ENCODE peak calls at places on chromosomes 11 and 22, in six cellular contexts. X is LHCN-M2; T is fibroblast of the aortic adventitia; H is mesothelial cell of epicardium; U is activated T-cell treated with anti-CD3 and anti-CD28 coated beads for 1 hour; Y is naive thymus-derived CD8-positive, alpha-beta T cell. L is an unnamed sample.

GRCh38 chr11:67410984-67411784 is 4.3 kb upstream of the CARNS1 start:
- DNase-seq in H (no peak), Y (no peak), U (no peak), T (no peak), X (no peak), L (no peak)

GRCh38 chr11:73310076-73310475 is 2.0 kb downstream of the ARHGEF17 start:
- DNase-seq in H (no peak), Y (no peak), T (no peak), U (no peak), X (no peak), L (no peak)

GRCh38 chr11:2139691-2140337 is 625 bp upstream of the IGF2 start:
- DNase-seq in Y (no peak), H (peak), T (no peak), X (no peak), U (no peak), L (no peak)

GRCh38 chr11:61955416-61956135 is 5.4 kb downstream of the BEST1 start:
- DNase-seq in H (no peak), U (no peak), Y (peak), T (no peak), X (no peak), L (peak)

GRCh38 chr11:63841554-63841953 is 2.6 kb downstream of the MARK2 start:
- DNase-seq in H (peak), X (peak), U (no peak), T (peak), Y (peak), L (peak)

GRCh38 chr11:75639752-75640151 is 29.1 kb downstream of the MAP6 start:
- DNase-seq in H (peak), U (no peak), Y (no peak), X (peak), T (peak), L (peak)

GRCh38 chr11:78647986-78648875 is 73.6 kb upstream of the NARS2 start:
- DNase-seq in X (no peak), T (no peak), H (no peak), U (no peak), Y (no peak), L (peak)

GRCh38 chr22:27632451-27633295 is 168.9 kb downstream of the MN1 start:
- DNase-seq in H (peak), X (no peak), U (no peak), Y (no peak), T (no peak), L (no peak)

GRCh38 chr22:28183078-28183870 is 264.2 kb upstream of the PITPNB start:
- DNase-seq in T (no peak), X (no peak), Y (no peak), H (no peak), U (no peak), L (no peak)

GRCh38 chr22:36467946-36468345 is 13.5 kb downstream of the TXN2 start:
- DNase-seq in X (peak), T (peak), U (no peak), Y (no peak), H (no peak), L (peak)

GRCh38 chr22:37905534-37906363 is at the start of gene MICALL1:
- DNase-seq in U (peak), H (peak), Y (peak), T (peak), X (peak), L (peak)

GRCh38 chr11:101686514-101686913 is 102.7 kb upstream of the TRPC6 start:
- DNase-seq in U (no peak), T (no peak), H (peak), Y (no peak), X (peak), L (no peak)

GRCh38 chr11:111531687-111532364 is 8.7 kb upstream of the LAYN start:
- DNase-seq in H (no peak), X (peak), U (no peak), Y (peak), T (peak), L (peak)

GRCh38 chr22:23670378-23671295 is 20.2 kb upstream of the RGL4 start:
- DNase-seq in H (no peak), T (no peak), X (no peak), U (no peak), Y (no peak), L (no peak)

GRCh38 chr22:20438066-20438677 is 547 bp upstream of the SCARF2 start:
- DNase-seq in T (peak), Y (no peak), X (no peak), H (no peak), U (no peak), L (peak)

GRCh38 chr11:96337541-96338530 is 5.2 kb downstream of the MAML2 start:
- DNase-seq in H (no peak), U (peak), X (no peak), Y (peak), T (peak), L (peak)

GRCh38 chr11:128908391-128909246 is 17.5 kb downstream of the KCNJ5 start:
- DNase-seq in Y (no peak), X (peak), U (no peak), H (no peak), T (peak), L (peak)

GRCh38 chr11:9017773-9018172 is 14.0 kb upstream of the NRIP3 start:
- DNase-seq in U (no peak), H (no peak), Y (no peak), X (peak), T (peak), L (peak)

GRCh38 chr11:128195057-128195751 is 392.2 kb downstream of the ETS1 start:
- DNase-seq in X (no peak), T (no peak), U (peak), H (no peak), Y (peak), L (no peak)

GRCh38 chr11:133712235-133712634 is 133.1 kb downstream of the SPATA19 start:
- DNase-seq in U (no peak), X (no peak), H (no peak), T (no peak), Y (no peak), L (no peak)

GRCh38 chr22:49358041-49358440 is 469.6 kb downstream of the BRD1 start:
- DNase-seq in X (no peak), T (no peak), Y (no peak), H (no peak), U (no peak), L (no peak)

GRCh38 chr11:34770111-34770510 is 146.1 kb downstream of the APIP start:
- DNase-seq in Y (no peak), U (no peak), H (no peak), T (no peak), X (no peak), L (no peak)

GRCh38 chr11:118427707-118428106 is 8.6 kb upstream of the KMT2A start:
- DNase-seq in T (no peak), X (no peak), U (no peak), H (no peak), Y (no peak), L (no peak)

GRCh38 chr22:49971232-49972162 is 10.9 kb downstream of the PIM3 start:
- DNase-seq in H (peak), X (peak), Y (no peak), U (no peak), T (peak), L (peak)

GRCh38 chr11:45470151-45471001 is 184.2 kb upstream of the SYT13 start:
- DNase-seq in T (peak), Y (no peak), H (no peak), X (peak), U (no peak), L (peak)

GRCh38 chr11:47154738-47155570 is 21.7 kb downstream of the ARFGAP2 start:
- DNase-seq in H (no peak), Y (peak), U (no peak), T (no peak), X (no peak), L (no peak)

GRCh38 chr22:36981247-36981775 is 37.9 kb downstream of the TST start:
- DNase-seq in H (no peak), X (no peak), T (no peak), Y (no peak), U (no peak), L (no peak)

GRCh38 chr11:103274025-103274424 is 164.8 kb downstream of the DYNC2H1 start:
- DNase-seq in Y (no peak), H (no peak), X (no peak), T (no peak), U (no peak), L (no peak)

GRCh38 chr22:31839986-31840385 is 86.2 kb downstream of the DEPDC5 start:
- DNase-seq in H (no peak), U (no peak), X (no peak), T (no peak), Y (no peak), L (no peak)

GRCh38 chr22:50242406-50242949 is 2.3 kb downstream of the TUBGCP6 start:
- DNase-seq in H (no peak), U (no peak), Y (no peak), X (no peak), T (peak), L (no peak)

GRCh38 chr11:39809833-39810232 is 1649.6 kb downstream of the LRRC4C start:
- DNase-seq in U (no peak), X (no peak), Y (no peak), H (no peak), T (no peak), L (no peak)

GRCh38 chr11:9821008-9821752 is 157.3 kb downstream of the SWAP70 start:
- DNase-seq in U (no peak), Y (no peak), T (no peak), H (no peak), X (no peak), L (no peak)

GRCh38 chr22:40407831-40408717 is 37.7 kb downstream of the SGSM3 start:
- DNase-seq in X (no peak), U (no peak), T (no peak), Y (no peak), H (no peak), L (no peak)

GRCh38 chr11:10379433-10379832 is 74.6 kb downstream of the ADM start:
- DNase-seq in H (no peak), U (no peak), X (no peak), Y (no peak), T (peak), L (peak)

GRCh38 chr22:35258144-35258988 is 1.1 kb downstream of the HMGXB4 start:
- DNase-seq in H (peak), Y (no peak), X (peak), U (no peak), T (peak), L (peak)